ENCODE peak calls at places on chromosomes 4 and X, in nine cellular contexts. L, D, S, H, X, J, E, P and A are unnamed samples.
A peak's percentile ranks its signal among the peaks of the same experiment; 100 is the strongest.

GRCh38 chrX:110173192-110174175 is 144.4 kb downstream of the AMMECR1 start:
- DNase-seq in H (no peak), J (no peak), S (no peak), E (no peak), L (peak; percentile 34), P (peak; percentile 18), D (no peak), X (no peak), A (peak; percentile 73)

GRCh38 chrX:3514996-3515395 is 168.5 kb upstream of the MXRA5 start:
- DNase-seq in L (peak; percentile 8), D (no peak), S (no peak), E (no peak), X (no peak), H (no peak), P (peak; percentile 56), J (no peak), A (peak; percentile 17)

GRCh38 chrX:2689773-2690666 is 1.1 kb upstream of the CD99 start:
- DNase-seq in X (no peak), H (no peak), D (no peak), P (no peak), E (peak; percentile 83), S (no peak), J (peak; percentile 30), L (no peak), A (no peak)

GRCh38 chr4:36187723-36188333 is 56.5 kb downstream of the ARAP2 start:
- DNase-seq in J (peak; percentile 20), S (no peak), E (no peak), L (no peak), H (no peak), X (no peak), D (no peak), P (peak; percentile 38), A (peak; percentile 35)

GRCh38 chrX:10118530-10118929 is 38.2 kb upstream of the CLCN4 start:
- DNase-seq in P (no peak), D (no peak), S (no peak), L (no peak), E (no peak), J (no peak), X (no peak), H (no peak), A (no peak)

GRCh38 chr4:129561886-129562285 is 465.9 kb downstream of the C4orf33 start:
- DNase-seq in L (no peak), H (no peak), D (no peak), S (no peak), P (peak; percentile 52), J (no peak), X (no peak), E (no peak), A (peak; percentile 51)

GRCh38 chrX:56026816-56027215 is 205.3 kb upstream of the KLF8 start:
- DNase-seq in X (no peak), D (no peak), E (no peak), S (no peak), L (no peak), J (no peak), P (no peak), H (no peak), A (no peak)

GRCh38 chr4:140186651-140187315 is 32.8 kb upstream of the MAML3 start:
- DNase-seq in S (no peak), E (peak; percentile 64), J (no peak), D (no peak), P (peak; percentile 76), H (no peak), X (no peak), L (peak; percentile 74), A (peak; percentile 59)

GRCh38 chr4:86970447-86971354 is 35.9 kb downstream of the AFF1 start:
- DNase-seq in J (no peak), X (no peak), H (no peak), L (no peak), P (no peak), E (no peak), D (no peak), S (no peak), A (no peak)